ENCODE peak calls at places on chromosomes 2 and 18, in eight cellular contexts. S is K562; G is HCT116; L is stimulated activated naive B cell treated with anti-CD40 and anti-IgM and Interleukin-4, amounts not matched to agents 10 μg/mL and 1 μg/mL and 100 μg/mL, for 72 hours; N is glutamatergic neuron; O is WTC11; A is Right ventricle myocardium superior; T is cardiac fibroblast. I is an unnamed sample.

GRCh38 chr18:77144451-77145118 is 12.0 kb upstream of the MBP start:
- DNase-seq in S (no peak), G (no peak), L (no peak), N (no peak), O (no peak), A (no peak), T (no peak), I (no peak)

GRCh38 chr2:43251171-43251731 is 24.8 kb upstream of the ZFP36L2 start:
- DNase-seq in S (no peak), G (no peak), L (no peak), N (no peak), O (no peak), A (no peak), T (peak), I (no peak)

GRCh38 chr2:202588647-202589581 is 45.9 kb upstream of the FAM117B start:
- DNase-seq in S (peak), G (peak), L (peak), N (peak), O (peak), A (peak), T (peak), I (peak)

GRCh38 chr2:13240789-13241487 is 524.2 kb downstream of the TRIB2 start:
- DNase-seq in S (no peak), G (no peak), L (no peak), N (no peak), O (no peak), A (no peak), T (no peak), I (no peak)

GRCh38 chr2:157194097-157194688 is 63.3 kb upstream of the GALNT5 start:
- DNase-seq in S (peak), G (peak), L (no peak), N (no peak), O (no peak), A (no peak), T (peak), I (peak)

GRCh38 chr2:239609162-239609561 is 208.3 kb upstream of the HDAC4 start:
- DNase-seq in S (no peak), G (no peak), L (no peak), N (no peak), O (no peak), A (no peak), T (no peak), I (no peak)

GRCh38 chr2:136065384-136065783 is 52.6 kb downstream of the CXCR4 start:
- DNase-seq in S (no peak), G (no peak), L (no peak), N (peak), O (no peak), A (no peak), T (no peak), I (no peak)

GRCh38 chr2:143513081-143513480 is 383.9 kb downstream of the ARHGAP15 start:
- DNase-seq in S (peak), G (peak), L (no peak), N (peak), O (peak), A (peak), T (peak), I (peak)

GRCh38 chr18:9711361-9712129 is 3.4 kb downstream of the RAB31 start:
- DNase-seq in S (no peak), G (no peak), L (peak), N (no peak), O (no peak), A (no peak), T (no peak), I (no peak)

GRCh38 chr2:211822686-211823335 is 715.8 kb downstream of the ERBB4 start:
- DNase-seq in S (no peak), G (no peak), L (no peak), N (no peak), O (no peak), A (no peak), T (no peak), I (no peak)

GRCh38 chr2:8535821-8536685 is 145.8 kb upstream of the ID2 start:
- DNase-seq in S (peak), G (no peak), L (no peak), N (no peak), O (no peak), A (no peak), T (peak), I (no peak)

GRCh38 chr2:80292474-80292873 is 12.1 kb downstream of the LRRTM1 start:
- DNase-seq in S (no peak), G (no peak), L (no peak), N (no peak), O (no peak), A (no peak), T (no peak), I (peak)

GRCh38 chr18:28177828-28178635 is 1.1 kb upstream of the CDH2 start:
- DNase-seq in S (no peak), G (no peak), L (no peak), N (peak), O (peak), A (peak), T (peak), I (no peak)

GRCh38 chr2:98757904-98758421 is 27.0 kb upstream of the MGAT4A start:
- DNase-seq in S (no peak), G (peak), L (peak), N (no peak), O (no peak), A (peak), T (peak), I (peak)

GRCh38 chr2:16774980-16775963 is 109.6 kb upstream of the CYRIA start:
- DNase-seq in S (no peak), G (no peak), L (no peak), N (peak), O (peak), A (no peak), T (no peak), I (no peak)

GRCh38 chr2:106068415-106068814 is 125.7 kb downstream of the UXS1 start:
- DNase-seq in S (no peak), G (no peak), L (no peak), N (no peak), O (no peak), A (no peak), T (no peak), I (no peak)

GRCh38 chr18:51433881-51434280 is 236.4 kb upstream of the MEX3C start:
- DNase-seq in S (no peak), G (no peak), L (no peak), N (no peak), O (no peak), A (no peak), T (no peak), I (no peak)

GRCh38 chr2:61951876-61952275 is 46.4 kb downstream of the COMMD1 start:
- DNase-seq in S (no peak), G (no peak), L (no peak), N (no peak), O (no peak), A (no peak), T (no peak), I (no peak)

GRCh38 chr2:119179951-119180350 is 21.4 kb upstream of the C1QL2 start:
- DNase-seq in S (no peak), G (no peak), L (no peak), N (no peak), O (no peak), A (no peak), T (no peak), I (no peak)

GRCh38 chr2:201886504-201886903 is 80.2 kb downstream of the CDK15 start:
- DNase-seq in S (no peak), G (peak), L (no peak), N (no peak), O (no peak), A (no peak), T (no peak), I (no peak)

GRCh38 chr2:27843992-27844391 is 46.2 kb downstream of the RBKS start:
- DNase-seq in S (no peak), G (no peak), L (no peak), N (no peak), O (no peak), A (no peak), T (no peak), I (no peak)

GRCh38 chr2:142670362-142670761 is 207.1 kb upstream of the KYNU start:
- DNase-seq in S (no peak), G (no peak), L (no peak), N (no peak), O (no peak), A (no peak), T (no peak), I (no peak)

GRCh38 chr18:60145776-60146175 is 226.8 kb downstream of the MC4R start:
- DNase-seq in S (no peak), G (no peak), L (no peak), N (no peak), O (no peak), A (no peak), T (no peak), I (no peak)

GRCh38 chr2:59786684-59787083 is 766.8 kb downstream of the BCL11A start:
- DNase-seq in S (no peak), G (no peak), L (no peak), N (no peak), O (no peak), A (no peak), T (no peak), I (no peak)

GRCh38 chr2:47009368-47009767 is 93.8 kb upstream of the MCFD2 start:
- DNase-seq in S (no peak), G (no peak), L (no peak), N (no peak), O (no peak), A (no peak), T (no peak), I (no peak)